ENCODE peak calls at places on chromosome X, in four cellular contexts. X is esophagus squamous epithelium, J is astrocyte of the cerebellum, K is ovary. E is an unnamed sample.

GRCh38 chrX:68307767-68308166 is 125.5 kb downstream of the OPHN1 start:
- DNase-seq in X (no peak), J (peak; percentile 83), K (no peak), E (peak; percentile 66)

GRCh38 chrX:65595460-65595876 is 60.9 kb upstream of the LAS1L start:
- DNase-seq in X (peak; percentile 60), J (peak; percentile 87), K (peak; percentile 98), E (peak; percentile 90)

GRCh38 chrX:100606753-100607152 is 22.0 kb downstream of the TNMD start:
- DNase-seq in X (no peak), J (no peak), K (no peak), E (no peak)

GRCh38 chrX:13762015-13762414 is 27.5 kb downstream of the OFD1 start:
- DNase-seq in X (no peak), J (no peak), K (no peak), E (no peak)

GRCh38 chrX:70592091-70592490 is 147.5 kb downstream of the DLG3 start:
- DNase-seq in X (no peak), J (no peak), K (no peak), E (peak; percentile 27)

GRCh38 chrX:18146954-18147353 is 73.7 kb downstream of the BEND2 start:
- DNase-seq in X (no peak), J (peak; percentile 2), K (no peak), E (no peak)

GRCh38 chrX:26522501-26522900 is 306.5 kb downstream of the MAGEB5 start:
- DNase-seq in X (no peak), J (no peak), K (no peak), E (no peak)

GRCh38 chrX:20743054-20743453 is 476.3 kb upstream of the RPS6KA3 start:
- DNase-seq in X (no peak), J (no peak), K (no peak), E (no peak)

GRCh38 chrX:129115104-129115503 is 408.2 kb downstream of the SMARCA1 start:
- DNase-seq in X (no peak), J (no peak), K (no peak), E (no peak)

GRCh38 chrX:52576946-52577345 is 60.1 kb upstream of the XAGE1B start:
- DNase-seq in X (no peak), J (no peak), K (no peak), E (no peak)

GRCh38 chrX:9071031-9071650 is 37.2 kb upstream of the FAM9B start:
- DNase-seq in X (no peak), J (no peak), K (no peak), E (no peak)

GRCh38 chrX:47644557-47645091 is 5.7 kb downstream of the ELK1 start:
- DNase-seq in X (no peak), J (no peak), K (peak; percentile 21), E (no peak)

GRCh38 chrX:106862972-106863688 is 40.0 kb downstream of the RIPPLY1 start:
- DNase-seq in X (no peak), J (no peak), K (no peak), E (no peak)

GRCh38 chrX:50910685-50911176 is at the start of gene BMP15:
- DNase-seq in X (no peak), J (no peak), K (no peak), E (no peak)

GRCh38 chrX:24619647-24620046 is 27.5 kb downstream of the PCYT1B start:
- DNase-seq in X (no peak), J (peak; percentile 55), K (peak; percentile 25), E (peak; percentile 5)

GRCh38 chrX:156002517-156002916 is 5.0 kb downstream of the IL9R start:
- DNase-seq in X (no peak), J (no peak), K (no peak), E (no peak)

GRCh38 chrX:41923925-41924693 is 755 bp upstream of the CASK start:
- DNase-seq in X (no peak), J (no peak), K (no peak), E (peak; percentile 7)

GRCh38 chrX:151488677-151489076 is 74.8 kb upstream of the PASD1 start:
- DNase-seq in X (no peak), J (no peak), K (no peak), E (no peak)

GRCh38 chrX:13716905-13717304 is 17.5 kb downstream of the TRAPPC2 start:
- DNase-seq in X (no peak), J (no peak), K (no peak), E (no peak)

GRCh38 chrX:7318661-7319060 is 170.7 kb upstream of the PUDP start:
- DNase-seq in X (no peak), J (no peak), K (no peak), E (no peak)

DNA sequence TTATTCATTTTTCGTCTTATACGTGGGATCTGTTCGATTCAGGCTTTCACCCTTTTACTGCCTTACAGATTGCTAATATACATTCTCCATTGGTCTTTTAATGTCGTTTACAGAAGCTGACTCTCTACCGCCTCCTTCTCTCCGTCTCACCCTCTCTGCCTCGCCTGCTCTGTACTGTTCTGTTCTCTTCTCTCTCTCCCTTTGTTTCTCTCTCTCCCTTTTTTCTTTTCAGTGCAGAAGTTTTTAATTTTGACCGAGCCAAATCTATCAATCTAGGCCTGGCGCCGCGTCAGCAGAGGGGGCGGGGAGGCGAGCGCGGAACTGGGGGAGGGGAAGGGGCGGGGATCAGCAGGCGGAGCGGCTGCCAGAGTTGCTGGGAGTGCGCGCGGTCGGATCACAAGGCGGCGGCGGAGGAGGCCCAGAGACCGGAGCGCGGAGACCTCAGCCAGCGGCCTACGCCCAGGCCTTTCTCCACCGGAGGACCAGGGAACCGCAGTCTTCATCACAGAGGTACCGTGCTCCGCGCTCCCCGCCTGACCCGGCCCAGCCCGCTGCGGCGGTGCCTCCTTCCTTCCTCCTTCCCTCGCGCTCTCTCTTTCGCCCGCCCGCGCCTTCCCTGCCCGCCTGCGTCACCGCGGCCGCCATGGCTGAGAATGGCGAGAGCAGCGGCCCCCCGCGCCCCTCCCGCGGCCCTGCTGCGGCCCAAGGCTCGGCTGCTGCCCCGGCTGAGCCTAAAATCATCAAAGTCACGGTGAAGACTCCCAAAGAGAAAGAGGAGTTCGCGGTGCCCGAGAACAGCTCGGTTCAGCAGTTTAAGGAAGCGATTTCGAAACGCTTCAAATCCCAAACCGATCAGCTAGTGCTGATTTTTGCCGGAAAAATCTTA is at the start of gene UBQLN2:
- DNase-seq in X (peak; percentile 32), J (peak; percentile 57), K (peak; percentile 83), E (peak; percentile 44)
- TF ChIP-seq CTCF in X (no peak), J (peak; percentile 49), K (no peak), E (peak; percentile 33)

GRCh38 chrX:154459843-154460242 is 1.8 kb downstream of the PLXNA3 start:
- DNase-seq in X (no peak), J (no peak), K (no peak), E (no peak)
- H3K4me3 ChIP-seq in X (peak overlapping the region; percentile 59), J (peak overlapping the region; percentile 69), K (peak overlapping the region; percentile 50), E (peak overlapping the region; percentile 86)

GRCh38 chrX:11998944-11999343 is 139.3 kb upstream of the FRMPD4 start:
- DNase-seq in X (no peak), J (no peak), K (no peak), E (no peak)
- TF ChIP-seq CTCF in X (no peak), J (no peak), K (no peak), E (no peak)

GRCh38 chrX:421646-422325 is 35.1 kb upstream of the PPP2R3B start:
- DNase-seq in X (no peak), J (no peak), K (no peak), E (no peak)
- H3K4me3 ChIP-seq in X (no peak overlapping the region), J (no peak overlapping the region), K (no peak overlapping the region), E (no peak overlapping the region)

E was measured in AG09309.